ENCODE peak calls at places on chromosomes 1 and 21, in five cellular contexts. One of them, this sample, is unnamed.

GRCh38 chr1:186682721-186683120 is 2.5 kb upstream of the PTGS2 start:
- DNase-seq in heart right ventricle: no peak
- DNase-seq in MM.1S: no peak
- DNase-seq in thoracic aorta: no peak
- DNase-seq in upper lobe of right lung: no peak
- DNase-seq in this sample: no peak

GRCh38 chr1:244918422-244919319 is 54.3 kb upstream of the HNRNPU start:
- DNase-seq in heart right ventricle: peak; percentile 29
- DNase-seq in MM.1S: peak; percentile 28
- DNase-seq in thoracic aorta: no peak
- DNase-seq in upper lobe of right lung: peak; percentile 82
- DNase-seq in this sample: peak; percentile 71

GRCh38 chr1:178011101-178011828 is 41.4 kb upstream of the SEC16B start:
- DNase-seq in heart right ventricle: no peak
- DNase-seq in MM.1S: no peak
- DNase-seq in thoracic aorta: no peak
- DNase-seq in upper lobe of right lung: no peak
- DNase-seq in this sample: no peak

GRCh38 chr1:23282967-23283366 is 61.1 kb downstream of the HNRNPR start:
- DNase-seq in heart right ventricle: no peak
- DNase-seq in MM.1S: no peak
- DNase-seq in thoracic aorta: no peak
- DNase-seq in upper lobe of right lung: no peak
- DNase-seq in this sample: no peak

GRCh38 chr1:9028921-9029715 is 2.9 kb upstream of the SLC2A7 start:
- DNase-seq in heart right ventricle: no peak
- DNase-seq in MM.1S: no peak
- DNase-seq in thoracic aorta: no peak
- DNase-seq in upper lobe of right lung: no peak
- DNase-seq in this sample: no peak

GRCh38 chr1:224613486-224613885 is 2.6 kb upstream of the CNIH3 start:
- DNase-seq in heart right ventricle: no peak
- DNase-seq in MM.1S: no peak
- DNase-seq in thoracic aorta: no peak
- DNase-seq in upper lobe of right lung: no peak
- DNase-seq in this sample: no peak

GRCh38 chr1:68725353-68725752 is 228.5 kb upstream of the DEPDC1 start:
- DNase-seq in heart right ventricle: peak; percentile 84
- DNase-seq in MM.1S: no peak
- DNase-seq in thoracic aorta: no peak
- DNase-seq in upper lobe of right lung: no peak
- DNase-seq in this sample: no peak

GRCh38 chr1:43344267-43344666 is 6.6 kb downstream of the MPL start:
- DNase-seq in heart right ventricle: peak; percentile 60
- DNase-seq in MM.1S: no peak
- DNase-seq in thoracic aorta: no peak
- DNase-seq in upper lobe of right lung: peak; percentile 8
- DNase-seq in this sample: no peak

GRCh38 chr1:2480986-2481364 is 4.9 kb downstream of the PLCH2 start:
- DNase-seq in heart right ventricle: no peak
- DNase-seq in MM.1S: no peak
- DNase-seq in thoracic aorta: no peak
- DNase-seq in upper lobe of right lung: no peak
- DNase-seq in this sample: no peak

GRCh38 chr1:15411593-15412487 is 2.2 kb downstream of the EFHD2 start:
- DNase-seq in heart right ventricle: no peak
- DNase-seq in MM.1S: no peak
- DNase-seq in thoracic aorta: no peak
- DNase-seq in upper lobe of right lung: peak; percentile 80
- DNase-seq in this sample: peak; percentile 80

GRCh38 chr1:178870944-178871343 is at the start of gene ANGPTL1:
- DNase-seq in heart right ventricle: peak; percentile 12
- DNase-seq in MM.1S: no peak
- DNase-seq in thoracic aorta: no peak
- DNase-seq in upper lobe of right lung: no peak
- DNase-seq in this sample: no peak

GRCh38 chr1:59664167-59664566 is 150.6 kb upstream of the HOOK1 start:
- DNase-seq in heart right ventricle: no peak
- DNase-seq in MM.1S: no peak
- DNase-seq in thoracic aorta: no peak
- DNase-seq in upper lobe of right lung: no peak
- DNase-seq in this sample: no peak

GRCh38 chr1:93865253-93865652 is 13.8 kb downstream of the DNTTIP2 start:
- DNase-seq in heart right ventricle: no peak
- DNase-seq in MM.1S: no peak
- DNase-seq in thoracic aorta: no peak
- DNase-seq in upper lobe of right lung: no peak
- DNase-seq in this sample: no peak

GRCh38 chr21:41678016-41678935 is 88.6 kb downstream of the RIPK4 start:
- DNase-seq in heart right ventricle: no peak
- DNase-seq in MM.1S: no peak
- DNase-seq in thoracic aorta: no peak
- DNase-seq in upper lobe of right lung: peak; percentile 76
- DNase-seq in this sample: no peak

GRCh38 chr1:161038523-161039153 is at the start of gene TSTD1:
- DNase-seq in heart right ventricle: peak; percentile 51
- DNase-seq in MM.1S: peak; percentile 92
- DNase-seq in thoracic aorta: no peak
- DNase-seq in upper lobe of right lung: peak; percentile 93
- DNase-seq in this sample: peak; percentile 94

GRCh38 chr1:219329606-219330005 is 155.9 kb downstream of the LYPLAL1 start:
- DNase-seq in heart right ventricle: no peak
- DNase-seq in MM.1S: no peak
- DNase-seq in thoracic aorta: no peak
- DNase-seq in upper lobe of right lung: no peak
- DNase-seq in this sample: no peak

GRCh38 chr1:66552829-66553228 is 18.9 kb downstream of the SGIP1 start:
- DNase-seq in heart right ventricle: peak; percentile 65
- DNase-seq in MM.1S: no peak
- DNase-seq in thoracic aorta: no peak
- DNase-seq in upper lobe of right lung: no peak
- DNase-seq in this sample: no peak

GRCh38 chr1:155272466-155273133 is 704 bp downstream of the CLK2 start:
- DNase-seq in heart right ventricle: no peak
- DNase-seq in MM.1S: no peak
- DNase-seq in thoracic aorta: no peak
- DNase-seq in upper lobe of right lung: no peak
- DNase-seq in this sample: no peak

GRCh38 chr1:228393268-228393699 is 13.4 kb downstream of the TRIM11 start:
- DNase-seq in heart right ventricle: no peak
- DNase-seq in MM.1S: no peak
- DNase-seq in thoracic aorta: no peak
- DNase-seq in upper lobe of right lung: peak; percentile 76
- DNase-seq in this sample: no peak

DNA sequence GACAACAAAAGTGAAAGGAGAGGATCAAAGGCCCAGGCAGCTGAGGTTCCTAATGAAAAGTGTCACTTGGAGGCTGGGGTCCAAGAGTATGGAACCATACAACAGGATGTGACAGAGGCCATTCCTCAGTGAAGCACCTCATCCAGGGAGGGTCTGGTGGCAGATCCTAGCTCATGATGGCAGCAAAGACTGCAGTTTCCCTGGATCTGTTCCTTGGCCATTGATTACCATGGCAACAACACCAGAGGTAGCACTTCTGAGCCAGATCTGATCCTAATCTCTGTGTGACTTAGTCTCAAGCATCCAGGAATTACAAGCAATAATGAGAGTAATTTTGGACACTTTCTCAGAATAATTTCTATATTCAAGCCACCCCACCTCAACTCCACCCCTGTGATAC is 12.9 kb downstream of the FAM177B start:
- DNase-seq in heart right ventricle: no peak
- DNase-seq in MM.1S: no peak
- DNase-seq in thoracic aorta: no peak
- DNase-seq in upper lobe of right lung: no peak
- DNase-seq in this sample: no peak
- TF ChIP-seq CTCF in heart right ventricle: no peak
- TF ChIP-seq CTCF in MM.1S: no peak
- TF ChIP-seq CTCF in thoracic aorta: no peak
- TF ChIP-seq CTCF in upper lobe of right lung: no peak
- TF ChIP-seq CTCF in this sample: no peak

GRCh38 chr1:230222678-230223077 is 155.6 kb downstream of the GALNT2 start:
- DNase-seq in heart right ventricle: no peak
- DNase-seq in MM.1S: no peak
- DNase-seq in thoracic aorta: no peak
- DNase-seq in upper lobe of right lung: no peak
- DNase-seq in this sample: no peak
- TF ChIP-seq CTCF in heart right ventricle: no peak
- TF ChIP-seq CTCF in MM.1S: peak; percentile 22
- TF ChIP-seq CTCF in thoracic aorta: peak; percentile 20
- TF ChIP-seq CTCF in upper lobe of right lung: peak; percentile 17
- TF ChIP-seq CTCF in this sample: no peak

GRCh38 chr1:231172411-231172810 is 10.6 kb downstream of the TRIM67 start:
- DNase-seq in heart right ventricle: peak; percentile 37
- DNase-seq in MM.1S: no peak
- DNase-seq in thoracic aorta: no peak
- DNase-seq in upper lobe of right lung: no peak
- DNase-seq in this sample: no peak

GRCh38 chr1:231171623-231172197 is 9.9 kb downstream of the TRIM67 start:
- DNase-seq in heart right ventricle: no peak
- DNase-seq in MM.1S: no peak
- DNase-seq in thoracic aorta: no peak
- DNase-seq in upper lobe of right lung: no peak
- DNase-seq in this sample: no peak

GRCh38 chr1:231166398-231166797 is 4.5 kb downstream of the TRIM67 start:
- DNase-seq in heart right ventricle: no peak
- DNase-seq in MM.1S: no peak
- DNase-seq in thoracic aorta: no peak
- DNase-seq in upper lobe of right lung: no peak
- DNase-seq in this sample: no peak

GRCh38 chr1:231165371-231165770 is 3.5 kb downstream of the TRIM67 start:
- DNase-seq in heart right ventricle: no peak
- DNase-seq in MM.1S: no peak
- DNase-seq in thoracic aorta: no peak
- DNase-seq in upper lobe of right lung: no peak
- DNase-seq in this sample: no peak

GRCh38 chr1:231170875-231171274 is 9.0 kb downstream of the TRIM67 start:
- DNase-seq in heart right ventricle: no peak
- DNase-seq in MM.1S: no peak
- DNase-seq in thoracic aorta: no peak
- DNase-seq in upper lobe of right lung: no peak
- DNase-seq in this sample: no peak
- TF ChIP-seq CTCF in heart right ventricle: no peak
- TF ChIP-seq CTCF in MM.1S: peak; percentile 23
- TF ChIP-seq CTCF in thoracic aorta: no peak
- TF ChIP-seq CTCF in upper lobe of right lung: no peak
- TF ChIP-seq CTCF in this sample: no peak

GRCh38 chr1:174748603-174749002 is 251.1 kb upstream of the CACYBP start:
- DNase-seq in heart right ventricle: no peak
- DNase-seq in MM.1S: no peak
- DNase-seq in thoracic aorta: no peak
- DNase-seq in upper lobe of right lung: no peak
- DNase-seq in this sample: no peak

GRCh38 chr1:174746024-174746808 is 253.5 kb upstream of the CACYBP start:
- DNase-seq in heart right ventricle: no peak
- DNase-seq in MM.1S: no peak
- DNase-seq in thoracic aorta: no peak
- DNase-seq in upper lobe of right lung: no peak
- DNase-seq in this sample: no peak

GRCh38 chr1:174744886-174745285 is 254.9 kb upstream of the CACYBP start:
- DNase-seq in heart right ventricle: no peak
- DNase-seq in MM.1S: no peak
- DNase-seq in thoracic aorta: no peak
- DNase-seq in upper lobe of right lung: no peak
- DNase-seq in this sample: no peak

GRCh38 chr1:174743654-174744561 is 255.8 kb upstream of the CACYBP start:
- DNase-seq in heart right ventricle: no peak
- DNase-seq in MM.1S: peak; percentile 67
- DNase-seq in thoracic aorta: no peak
- DNase-seq in upper lobe of right lung: no peak
- DNase-seq in this sample: peak; percentile 33

DNA sequence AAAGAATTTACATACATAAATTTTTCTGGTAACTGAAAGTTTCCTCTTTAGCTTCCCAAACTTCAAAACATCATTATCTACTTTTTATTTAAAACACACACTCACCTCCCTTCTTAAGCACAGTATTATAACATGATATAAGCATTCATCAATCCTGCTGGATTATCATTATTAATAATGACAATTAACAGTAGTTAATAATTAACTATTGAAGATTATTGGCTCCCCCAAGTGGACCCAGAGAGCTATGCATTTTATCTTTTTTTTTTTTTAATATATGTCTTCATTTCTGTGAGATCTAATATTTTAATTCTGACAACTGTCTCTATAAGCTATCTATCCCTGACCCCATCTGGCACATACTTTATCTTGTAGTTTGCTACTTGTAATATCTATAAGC is 252.1 kb upstream of the CACYBP start:
- DNase-seq in heart right ventricle: no peak
- DNase-seq in MM.1S: no peak
- DNase-seq in thoracic aorta: no peak
- DNase-seq in upper lobe of right lung: no peak
- DNase-seq in this sample: no peak
- TF ChIP-seq CTCF in heart right ventricle: no peak
- TF ChIP-seq CTCF in MM.1S: peak; percentile 38
- TF ChIP-seq CTCF in thoracic aorta: no peak
- TF ChIP-seq CTCF in upper lobe of right lung: no peak
- TF ChIP-seq CTCF in this sample: no peak

DNA sequence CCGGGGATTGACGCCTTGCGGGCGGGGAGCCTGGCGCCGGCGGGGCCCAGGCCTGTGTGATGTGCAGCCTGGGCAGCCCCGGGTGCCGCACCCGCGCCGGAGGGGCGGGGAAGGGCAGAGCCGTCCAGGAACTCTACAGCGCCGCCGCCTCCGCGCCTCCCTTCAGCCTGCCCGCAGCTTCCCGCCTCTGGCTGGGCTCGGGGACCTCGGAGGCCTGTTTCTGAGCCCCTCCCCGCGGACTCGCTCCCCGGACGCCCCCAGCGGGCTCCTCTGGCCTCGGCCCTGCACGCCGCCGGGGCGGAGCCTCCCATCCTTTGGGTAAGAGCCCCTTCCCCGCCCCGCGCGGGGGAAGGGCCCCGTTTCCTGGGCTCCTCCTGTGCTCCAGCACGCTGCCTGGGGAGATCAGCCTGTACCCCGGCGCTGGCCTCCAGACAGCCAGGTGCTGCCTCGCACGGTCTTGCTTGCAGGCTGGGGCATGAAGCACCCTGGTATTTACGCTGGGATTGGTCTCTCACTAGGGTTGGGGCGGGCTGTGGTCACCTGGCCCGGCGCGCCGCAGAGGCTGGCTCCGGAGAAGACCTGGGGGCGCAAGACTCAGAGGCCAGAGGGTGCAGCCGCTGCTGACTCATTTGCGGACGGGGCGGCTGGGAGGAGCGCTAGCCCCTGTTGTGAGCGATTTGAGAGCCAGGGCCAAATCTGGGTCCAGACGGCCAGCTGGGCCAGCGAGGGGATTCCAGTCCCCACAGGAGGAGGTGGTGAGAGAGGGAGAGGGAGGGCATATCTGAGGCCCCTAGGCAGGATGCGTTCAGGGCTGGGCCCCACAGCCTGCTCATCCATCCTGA is 5.7 kb upstream of the ACOT11 start:
- DNase-seq in heart right ventricle: no peak
- DNase-seq in MM.1S: peak; percentile 71
- DNase-seq in thoracic aorta: no peak
- DNase-seq in upper lobe of right lung: peak; percentile 82
- DNase-seq in this sample: peak; percentile 76
- TF ChIP-seq CTCF in heart right ventricle: no peak
- TF ChIP-seq CTCF in MM.1S: peak; percentile 17
- TF ChIP-seq CTCF in thoracic aorta: peak; percentile 32
- TF ChIP-seq CTCF in upper lobe of right lung: peak; percentile 19
- TF ChIP-seq CTCF in this sample: no peak